ENCODE peak calls at places on chromosomes 16 and 17, in ten cellular contexts. E is heart left ventricle; W is fibroblast of pulmonary artery; Q is posterior cingulate gyrus; V is activated CD8-positive, alpha-beta memory T cell treated with anti-CD3 and anti-CD28 coated beads, Interleukin-2, amount 50 U/mL, for 4 hours; S is PC-3; Y is HCT116; U is lung microvascular endothelial cell; J is psoas muscle; Z is HL-60. O is an unnamed sample.

GRCh38 chr16:86064431-86065250 is 165.7 kb downstream of the IRF8 start:
- DNase-seq in Y (no peak), E (no peak), U (no peak), Q (no peak), J (no peak), S (no peak), V (no peak), W (no peak), Z (no peak), O (peak)

GRCh38 chr17:32929288-32929574 is 1.3 kb downstream of the TMEM98 start:
- DNase-seq in Z (no peak), Q (no peak), J (no peak), Y (no peak), E (no peak), V (no peak), U (no peak), W (peak), S (no peak), O (no peak)

GRCh38 chr16:88077328-88078108 is 126.3 kb downstream of the BANP start:
- DNase-seq in E (no peak), V (no peak), U (no peak), J (peak), Z (no peak), S (no peak), Y (no peak), W (no peak), Q (no peak), O (no peak)

GRCh38 chr16:66656547-66656946 is 40.0 kb downstream of the CMTM4 start:
- DNase-seq in W (no peak), S (no peak), U (no peak), Q (no peak), Z (no peak), J (no peak), V (no peak), E (no peak), Y (no peak), O (no peak)

GRCh38 chr16:1789643-1790045 is 3.9 kb downstream of the IGFALS start:
- DNase-seq in E (peak), V (no peak), Q (no peak), W (no peak), Z (no peak), Y (no peak), U (no peak), J (no peak), S (no peak), O (peak)

GRCh38 chr17:44581868-44582267 is 24.6 kb downstream of the FZD2 start:
- DNase-seq in Q (no peak), W (no peak), E (no peak), S (peak), Z (no peak), Y (peak), U (peak), J (no peak), V (no peak), O (peak)

GRCh38 chr16:87657621-87658192 is 55.4 kb downstream of the JPH3 start:
- DNase-seq in V (no peak), S (peak), Z (no peak), W (peak), J (no peak), Y (peak), Q (no peak), E (no peak), U (peak), O (no peak)

GRCh38 chr17:45114117-45114932 is 18.0 kb downstream of the PLCD3 start:
- DNase-seq in S (no peak), W (no peak), Z (no peak), Y (no peak), Q (no peak), V (no peak), U (no peak), E (no peak), J (no peak), O (no peak)

GRCh38 chr17:40922239-40922638 is 15.2 kb downstream of the KRT23 start:
- DNase-seq in V (no peak), Z (no peak), W (peak), S (peak), U (peak), J (no peak), Y (no peak), E (peak), Q (no peak), O (no peak)

GRCh38 chr17:37146578-37147119 is 197.9 kb downstream of the AATF start:
- DNase-seq in Q (no peak), Z (no peak), Y (no peak), U (no peak), E (no peak), J (no peak), V (no peak), W (no peak), S (no peak), O (no peak)

GRCh38 chr16:87541004-87541881 is 48.4 kb upstream of the ZCCHC14 start:
- DNase-seq in W (peak), V (no peak), Q (peak), E (peak), J (no peak), S (peak), U (no peak), Y (no peak), Z (no peak), O (no peak)

GRCh38 chr16:17563340-17563739 is 92.6 kb upstream of the XYLT1 start:
- DNase-seq in J (no peak), V (no peak), Y (no peak), W (no peak), Q (no peak), E (no peak), S (no peak), U (no peak), Z (no peak), O (no peak)

GRCh38 chr17:74780443-74781238 is 4.5 kb upstream of the NAT9 start:
- DNase-seq in V (no peak), Z (no peak), E (no peak), U (peak), S (peak), W (no peak), Q (no peak), J (no peak), Y (peak), O (no peak)

GRCh38 chr17:45976755-45977505 is 22.1 kb upstream of the STH start:
- DNase-seq in U (no peak), Y (no peak), V (no peak), S (no peak), Q (no peak), W (peak), E (no peak), Z (no peak), J (peak), O (no peak)

GRCh38 chr17:40696651-40697072 is 6.9 kb downstream of the KRT24 start:
- DNase-seq in E (no peak), V (no peak), U (no peak), J (no peak), Y (no peak), W (no peak), Q (no peak), S (peak), Z (no peak), O (no peak)

GRCh38 chr17:27807567-27808470 is 7.5 kb upstream of the NOS2 start:
- DNase-seq in J (no peak), E (no peak), Y (no peak), Q (peak), W (no peak), V (peak), Z (no peak), U (no peak), S (no peak), O (peak)

GRCh38 chr17:304461-304860 is 48.1 kb downstream of the RPH3AL start:
- DNase-seq in U (no peak), S (no peak), J (peak), Q (no peak), Z (no peak), V (no peak), Y (no peak), W (no peak), E (no peak), O (no peak)

GRCh38 chr16:66487580-66488235 is 60.6 kb downstream of the BEAN1 start:
- DNase-seq in U (no peak), W (no peak), Y (no peak), J (no peak), E (no peak), V (no peak), S (no peak), Z (no peak), Q (no peak), O (no peak)

GRCh38 chr17:41377546-41377945 is 4.6 kb downstream of the KRT34 start:
- DNase-seq in Z (no peak), J (no peak), V (no peak), E (no peak), Q (no peak), W (peak), S (peak), Y (no peak), U (no peak), O (no peak)

GRCh38 chr16:16150117-16150877 is 73.0 kb downstream of the ABCC6 start:
- DNase-seq in J (peak), V (no peak), S (no peak), E (peak), U (peak), W (peak), Q (peak), Z (no peak), Y (no peak), O (no peak)

GRCh38 chr16:19488213-19488640 is 33.7 kb downstream of the GDE1 start:
- DNase-seq in S (no peak), V (no peak), U (no peak), Q (no peak), W (no peak), E (no peak), J (no peak), Y (no peak), Z (no peak), O (no peak)

GRCh38 chr17:66301864-66302741 is at the start of gene PRKCA:
- DNase-seq in Z (peak), J (peak), W (peak), S (peak), V (peak), Q (peak), E (peak), U (peak), Y (peak), O (peak)

GRCh38 chr17:7854078-7854777 is 638 bp upstream of the TMEM88 start:
- DNase-seq in U (no peak), W (no peak), S (no peak), Z (no peak), Q (no peak), V (peak), E (no peak), Y (no peak), J (peak), O (no peak)

GRCh38 chr17:50361561-50362480 is 11.2 kb downstream of the MRPL27 start:
- DNase-seq in S (peak), V (peak), E (peak), Y (peak), W (peak), Q (peak), J (peak), U (peak), Z (peak), O (no peak)

GRCh38 chr17:66580601-66581385 is 254.1 kb upstream of the CACNG5 start:
- DNase-seq in V (no peak), Q (no peak), J (no peak), E (peak), W (peak), Y (no peak), Z (no peak), S (no peak), U (peak), O (no peak)

O was measured in natural killer cell treated with Interleukin-12 subunit alpha and Interleukin-12 subunit beta and Interleukin-15 and Interleukin-18, amount 100 ng/mL, for 72 hours.